ENCODE peak calls at places on chromosomes 13 and 19, in five cellular contexts. G is retinal pigment epithelial cell, B is left ventricle myocardium inferior, Y is PC-3, J is AG04450. N is an unnamed sample.

GRCh38 chr19:39325778-39326680 is 5.4 kb upstream of the LRFN1 start:
- DNase-seq in G (no peak), B (no peak), Y (peak), J (no peak), N (no peak)

GRCh38 chr13:114080739-114081561 is 51.5 kb downstream of the RASA3 start:
- DNase-seq in G (no peak), B (peak), Y (no peak), J (no peak), N (no peak)

GRCh38 chr19:43504426-43505185 is at the start of gene PHLDB3:
- DNase-seq in G (no peak), B (no peak), Y (peak), J (no peak), N (no peak)

GRCh38 chr13:23541221-23541620 is 29.0 kb upstream of the TNFRSF19 start:
- DNase-seq in G (no peak), B (no peak), Y (peak), J (peak), N (no peak)

GRCh38 chr13:76622336-76623045 is 263.7 kb downstream of the KCTD12 start:
- DNase-seq in G (no peak), B (peak), Y (no peak), J (no peak), N (peak)

GRCh38 chr13:25980255-25980654 is 71.6 kb downstream of the SHISA2 start:
- DNase-seq in G (peak), B (no peak), Y (peak), J (no peak), N (peak)

GRCh38 chr19:38013913-38014575 is 107.0 kb downstream of the SIPA1L3 start:
- DNase-seq in G (no peak), B (no peak), Y (no peak), J (no peak), N (no peak)

GRCh38 chr19:36140289-36141038 is 598 bp downstream of the CAPNS1 start:
- DNase-seq in G (no peak), B (peak), Y (peak), J (no peak), N (peak)

GRCh38 chr13:94312511-94313191 is 166.8 kb downstream of the DCT start:
- DNase-seq in G (no peak), B (no peak), Y (no peak), J (no peak), N (no peak)

GRCh38 chr13:112205990-112206389 is 139.0 kb downstream of the SOX1 start:
- DNase-seq in G (no peak), B (no peak), Y (no peak), J (no peak), N (no peak)

GRCh38 chr19:30733826-30734550 is 361.8 kb downstream of the ZNF536 start:
- DNase-seq in G (no peak), B (no peak), Y (no peak), J (no peak), N (no peak)
- TF ChIP-seq CTCF in G (no peak), B (peak), Y (no peak), J (no peak), N (no peak)

DNA sequence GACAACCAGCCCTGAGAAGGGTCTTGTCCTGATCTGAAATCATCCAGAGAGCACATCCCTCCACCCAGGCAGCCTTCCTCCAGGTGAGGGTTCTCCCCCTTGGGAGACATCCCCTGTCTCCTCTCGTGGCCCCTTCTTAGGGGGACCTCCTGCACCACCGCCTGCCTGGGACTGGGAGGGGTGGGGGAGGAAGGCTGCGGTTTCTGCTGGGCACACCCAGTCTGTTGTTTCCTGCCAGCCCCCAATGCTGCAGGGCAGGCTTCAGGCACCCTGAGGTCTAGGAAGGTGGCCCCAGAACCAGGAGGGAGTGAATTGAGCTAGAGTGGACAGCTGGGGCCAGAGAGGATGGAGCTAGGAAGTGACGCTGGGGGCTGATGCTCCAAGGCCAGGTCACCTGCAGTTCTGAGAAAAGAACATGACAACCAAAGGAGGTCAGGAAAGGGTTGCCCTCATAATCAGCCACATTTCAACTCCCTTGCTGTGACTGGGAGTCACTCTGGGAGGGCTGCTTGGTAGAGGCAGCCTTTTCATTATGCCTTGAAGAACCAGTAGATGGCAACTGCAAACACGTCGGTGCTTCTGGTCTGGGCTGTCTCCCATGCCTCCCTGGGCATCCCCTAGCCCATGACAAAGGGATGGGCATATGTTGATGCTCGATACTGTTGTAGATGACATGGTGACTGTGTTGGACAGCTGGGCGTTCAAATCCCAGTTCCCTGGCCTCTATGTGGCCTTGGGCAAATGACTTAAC is 1.4 kb downstream of the ARHGEF18 start:
- DNase-seq in G (no peak), B (no peak), Y (no peak), J (no peak), N (no peak)
- H3K4me3 ChIP-seq in G (no peak), B (no peak), Y (no peak), J (no peak), N (no peak)

GRCh38 chr13:37984357-37984756 is 114.8 kb upstream of the TRPC4 start:
- DNase-seq in G (no peak), B (no peak), Y (no peak), J (no peak), N (no peak)
- TF ChIP-seq CTCF in G (no peak), B (no peak), Y (no peak), J (no peak), N (no peak)

GRCh38 chr13:95677564-95678386 is 836 bp downstream of the DNAJC3 start:
- DNase-seq in G (no peak), B (no peak), Y (peak), J (no peak), N (peak)

GRCh38 chr13:95678967-95679366 is 2.0 kb downstream of the DNAJC3 start:
- DNase-seq in G (no peak), B (no peak), Y (no peak), J (no peak), N (no peak)

GRCh38 chr13:95676775-95677563 is at the start of gene DNAJC3:
- DNase-seq in G (peak), B (peak), Y (peak), J (peak), N (peak)

GRCh38 chr13:95679722-95680121 is 2.8 kb downstream of the DNAJC3 start:
- DNase-seq in G (no peak), B (no peak), Y (no peak), J (no peak), N (no peak)

DNA sequence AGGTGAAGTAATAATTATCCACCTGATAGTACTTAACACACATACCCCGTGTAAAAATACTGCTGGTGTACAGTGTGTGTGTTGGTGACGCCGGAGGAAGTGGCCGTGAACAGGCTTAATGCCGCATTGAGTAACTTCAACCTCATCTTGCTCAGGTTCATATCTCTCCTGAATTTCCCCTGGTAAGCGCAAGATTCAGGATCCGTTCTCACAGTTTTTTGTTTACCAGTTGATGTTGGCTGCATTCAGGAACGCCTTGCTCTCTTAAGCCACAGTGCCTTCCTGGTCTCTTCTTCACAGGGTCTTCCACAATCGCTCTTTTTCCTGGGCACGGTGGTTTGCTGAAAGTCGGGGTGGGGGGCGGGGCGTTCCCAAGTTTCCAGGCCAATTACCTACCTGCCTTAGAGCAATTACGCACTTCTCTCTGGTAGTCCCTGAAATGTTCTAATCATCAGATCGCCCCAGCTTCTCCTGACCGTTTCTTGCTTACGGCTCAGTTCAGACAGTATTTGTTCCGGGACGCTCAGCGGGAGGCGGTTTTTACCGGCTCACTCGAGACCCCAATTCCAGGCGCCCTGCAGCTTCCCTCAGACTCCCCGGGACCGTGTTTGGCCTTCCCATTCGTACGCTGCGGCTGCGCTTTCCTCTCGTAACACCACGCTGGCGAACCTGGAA is 702 bp upstream of the DNAJC3 start:
- DNase-seq in G (no peak), B (no peak), Y (peak), J (no peak), N (peak)
- H3K4me3 ChIP-seq in G (peak), B (peak), Y (peak), J (peak), N (peak)

DNA sequence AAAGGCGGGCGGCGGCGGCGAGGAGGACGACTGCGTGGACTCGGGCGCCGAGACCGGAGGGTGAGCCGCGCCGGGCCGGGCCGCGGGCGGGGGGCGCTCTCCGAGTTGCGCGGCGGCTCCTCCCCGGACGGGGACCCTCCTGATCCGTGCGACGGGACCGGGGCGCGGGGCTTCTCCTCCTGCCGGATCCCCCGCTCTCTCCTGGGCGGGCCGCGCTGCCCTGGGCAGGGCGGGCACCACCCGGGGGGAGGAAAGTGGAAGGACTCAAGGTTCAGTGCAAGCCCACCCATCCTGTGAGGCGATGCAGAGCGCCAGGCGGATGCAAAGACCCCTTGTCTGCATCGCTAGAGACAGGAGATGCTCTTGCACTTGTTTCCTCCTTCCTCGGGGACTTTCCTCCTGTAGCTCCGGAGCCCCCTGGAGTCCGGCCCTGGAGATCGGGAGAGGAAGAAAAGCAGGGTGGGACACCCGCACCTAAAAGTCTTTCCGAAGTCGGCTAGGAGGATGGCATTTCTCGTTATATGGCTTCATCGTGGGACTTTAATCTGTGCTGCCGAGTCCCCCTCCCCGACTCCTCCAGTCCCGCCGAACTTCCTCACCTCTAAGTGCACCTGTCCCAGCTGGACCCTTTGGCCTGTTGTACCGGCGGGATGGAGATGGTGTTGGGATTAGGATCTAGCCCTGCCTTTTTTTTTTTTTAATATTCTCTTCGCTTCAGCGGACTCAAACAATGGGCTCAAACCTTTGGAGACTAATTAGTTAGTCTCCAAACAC is 499 bp downstream of the FAM124A start:
- DNase-seq in G (no peak), B (no peak), Y (peak), J (no peak), N (no peak)
- TF ChIP-seq CTCF in G (peak), B (no peak), Y (peak), J (no peak), N (peak)

GRCh38 chr13:86731987-86732386 is 932.8 kb upstream of the SLITRK6 start:
- DNase-seq in G (no peak), B (no peak), Y (no peak), J (no peak), N (no peak)

GRCh38 chr13:86741762-86742285 is 929.3 kb upstream of the SLITRK5 start:
- DNase-seq in G (no peak), B (no peak), Y (peak), J (no peak), N (no peak)

DNA sequence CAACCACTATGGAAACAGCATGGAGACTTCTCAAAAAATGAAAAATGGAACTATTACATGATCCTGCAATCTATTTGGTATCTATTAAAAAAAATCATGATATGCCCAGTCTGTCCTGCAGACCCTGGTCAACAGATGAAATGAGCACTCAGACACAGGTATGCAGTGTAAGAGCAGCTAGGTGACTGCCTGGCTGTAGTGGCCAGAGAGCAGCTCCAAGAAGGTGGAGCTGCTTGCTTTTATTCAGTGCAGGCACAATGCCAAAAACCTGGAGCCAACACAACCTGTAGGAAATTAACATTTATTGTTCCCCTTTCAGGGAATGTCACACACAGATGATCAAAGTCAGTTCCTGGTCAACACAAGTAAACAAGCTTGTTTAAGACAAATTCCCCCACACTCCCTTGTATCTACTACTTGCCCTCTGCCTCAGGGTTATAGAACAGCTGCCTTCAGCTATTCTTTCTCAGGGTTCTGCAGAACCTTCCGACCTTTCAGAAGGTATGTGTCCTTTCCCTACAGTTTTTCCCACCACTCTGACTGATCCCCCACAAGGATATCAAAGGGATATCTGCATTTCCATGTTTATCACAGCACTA is 933.7 kb upstream of the SLITRK5 start:
- DNase-seq in G (no peak), B (no peak), Y (no peak), J (no peak), N (no peak)
- H3K4me3 ChIP-seq in G (no peak), B (no peak), Y (no peak), J (no peak), N (no peak)

GRCh38 chr13:46720189-46720588 is 76.8 kb downstream of the ESD start:
- DNase-seq in G (no peak), B (no peak), Y (no peak), J (no peak), N (no peak)

GRCh38 chr13:46721054-46721453 is 75.9 kb downstream of the ESD start:
- DNase-seq in G (peak), B (peak), Y (peak), J (peak), N (peak)

GRCh38 chr13:46715363-46715762 is 81.6 kb downstream of the ESD start:
- DNase-seq in G (no peak), B (no peak), Y (no peak), J (no peak), N (no peak)

GRCh38 chr13:46717275-46717674 is 79.7 kb downstream of the ESD start:
- DNase-seq in G (no peak), B (no peak), Y (no peak), J (no peak), N (no peak)

DNA sequence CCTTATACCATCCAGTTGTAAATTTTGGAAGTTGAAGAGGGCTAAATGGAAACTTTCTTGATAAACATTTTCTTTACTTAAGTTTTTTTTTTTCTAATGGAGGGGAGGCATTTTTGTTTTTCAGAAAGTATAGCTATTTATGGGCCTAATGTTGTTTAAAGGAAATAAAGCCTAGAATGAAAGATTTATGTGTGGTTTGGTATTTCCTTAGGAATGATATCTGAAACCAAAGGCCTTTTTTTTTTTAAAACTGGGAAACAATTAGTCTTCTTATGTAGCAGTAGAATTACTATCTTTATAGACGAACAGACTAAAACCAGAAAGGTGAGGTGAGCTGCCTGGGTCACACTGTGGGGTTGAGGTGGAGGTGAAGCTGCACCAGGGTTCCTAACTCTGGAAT is 80.1 kb downstream of the ESD start:
- DNase-seq in G (no peak), B (no peak), Y (no peak), J (no peak), N (no peak)
- TF ChIP-seq CTCF in G (no peak), B (no peak), Y (no peak), J (no peak), N (no peak)

DNA sequence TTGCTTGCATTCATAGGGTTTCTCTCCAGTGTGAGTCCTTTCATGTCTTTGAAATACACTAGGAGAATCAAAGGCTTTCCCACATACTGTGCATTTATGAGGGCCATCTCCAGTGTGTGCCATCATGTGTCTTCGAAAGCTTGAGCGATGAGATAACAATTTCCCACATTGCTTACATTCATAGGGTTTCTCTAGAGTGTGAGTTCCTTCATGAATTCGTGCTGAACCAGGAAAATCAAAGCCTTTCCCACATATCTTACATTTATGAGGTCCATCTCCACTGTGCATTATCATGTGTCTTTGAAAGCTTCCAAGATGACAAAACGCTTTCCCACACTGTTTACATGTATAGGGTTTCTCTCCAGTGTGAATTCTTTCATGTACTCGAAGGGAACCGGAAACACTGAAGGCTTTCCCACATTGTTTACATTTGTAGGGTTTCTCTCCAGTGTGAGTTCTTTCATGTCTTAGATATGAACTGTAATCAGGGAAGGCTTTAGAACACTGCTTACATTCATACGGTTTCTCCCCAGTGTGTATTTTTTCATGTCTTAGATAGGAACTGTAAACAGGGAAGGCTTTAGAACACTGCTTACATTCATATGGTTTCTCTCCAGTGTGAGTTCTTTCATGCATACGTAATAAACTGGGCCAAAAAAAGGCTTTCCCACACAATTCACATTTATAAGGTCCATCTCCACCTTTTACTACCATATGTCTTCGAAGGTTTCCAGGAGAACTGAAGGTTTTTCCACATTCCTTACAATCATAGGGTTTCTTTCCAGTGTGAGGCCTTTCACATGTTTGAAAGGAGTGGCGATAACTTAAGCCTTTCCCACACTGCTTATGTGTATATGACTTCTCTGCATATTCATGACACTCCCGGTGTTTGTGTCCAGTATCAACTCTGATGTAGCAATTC is 21.4 kb downstream of the ZNF44 start:
- DNase-seq in G (no peak), B (no peak), Y (no peak), J (no peak), N (peak)
- H3K4me3 ChIP-seq in G (no peak), B (no peak), Y (peak), J (no peak), N (no peak)

GRCh38 chr19:22257916-22258315 is 28.3 kb upstream of the ZNF729 start:
- DNase-seq in G (no peak), B (no peak), Y (no peak), J (no peak), N (no peak)
- TF ChIP-seq CTCF in G (no peak), B (no peak), Y (no peak), J (no peak), N (no peak)

N was measured in cardiac fibroblast.